ENCODE peak calls at places on chromosome 11, in four cellular contexts. One of them, this sample, is unnamed.

GRCh38 chr11:107696140-107696539 is 15.7 kb downstream of the SLN start:
- ATAC-seq in aorta: peak
- ATAC-seq in T-helper 17 cell: no peak
- ATAC-seq in upper lobe of right lung: no peak
- ATAC-seq in this sample: no peak

GRCh38 chr11:8926236-8926635 is 6.5 kb downstream of the C11orf16 start:
- ATAC-seq in aorta: no peak
- ATAC-seq in T-helper 17 cell: no peak
- ATAC-seq in upper lobe of right lung: no peak
- ATAC-seq in this sample: no peak

GRCh38 chr11:31882951-31883392 is 71.8 kb upstream of the PAX6 start:
- ATAC-seq in aorta: no peak
- ATAC-seq in T-helper 17 cell: no peak
- ATAC-seq in upper lobe of right lung: no peak
- ATAC-seq in this sample: no peak

GRCh38 chr11:76637491-76638266 is 32.9 kb downstream of the LRRC32 start:
- ATAC-seq in aorta: peak
- ATAC-seq in T-helper 17 cell: peak
- ATAC-seq in upper lobe of right lung: peak
- ATAC-seq in this sample: peak

GRCh38 chr11:11302565-11302964 is 50.5 kb downstream of the CSNK2A3 start:
- ATAC-seq in aorta: no peak
- ATAC-seq in T-helper 17 cell: no peak
- ATAC-seq in upper lobe of right lung: no peak
- ATAC-seq in this sample: no peak

GRCh38 chr11:68950268-68950667 is 30.5 kb downstream of the MRGPRD start:
- ATAC-seq in aorta: no peak
- ATAC-seq in T-helper 17 cell: no peak
- ATAC-seq in upper lobe of right lung: no peak
- ATAC-seq in this sample: no peak

GRCh38 chr11:122671270-122671906 is 15.9 kb downstream of the UBASH3B start:
- ATAC-seq in aorta: no peak
- ATAC-seq in T-helper 17 cell: no peak
- ATAC-seq in upper lobe of right lung: peak
- ATAC-seq in this sample: no peak

GRCh38 chr11:117238221-117238620 is 5.8 kb downstream of the RNF214 start:
- ATAC-seq in aorta: no peak
- ATAC-seq in T-helper 17 cell: no peak
- ATAC-seq in upper lobe of right lung: no peak
- ATAC-seq in this sample: no peak

GRCh38 chr11:117946196-117946841 is 17.1 kb upstream of the TMPRSS13 start:
- ATAC-seq in aorta: no peak
- ATAC-seq in T-helper 17 cell: no peak
- ATAC-seq in upper lobe of right lung: no peak
- ATAC-seq in this sample: no peak

GRCh38 chr11:95299078-95299611 is 68.1 kb upstream of the SESN3 start:
- ATAC-seq in aorta: no peak
- ATAC-seq in T-helper 17 cell: peak
- ATAC-seq in upper lobe of right lung: no peak
- ATAC-seq in this sample: no peak

GRCh38 chr11:47948137-47948536 is 32.2 kb upstream of the PTPRJ start:
- ATAC-seq in aorta: no peak
- ATAC-seq in T-helper 17 cell: no peak
- ATAC-seq in upper lobe of right lung: peak
- ATAC-seq in this sample: no peak

This sample was measured in stimulated activated memory B cell treated with anti-CD40 and anti-IgM and Interleukin-4, amounts not matched to agents 10 μg/mL and 1 μg/mL and 100 μg/mL, for 72 hours.